ENCODE peak calls at places on chromosome 7, in six cellular contexts. One of them, this sample, is unnamed.

GRCh38 chr7:43463401-43463980 is 119.4 kb upstream of the STK17A start:
- DNase-seq in PC-9: no peak
- DNase-seq in HepG2: no peak
- DNase-seq in CD4-positive, alpha-beta memory T cell: no peak
- DNase-seq in heart left ventricle: no peak
- DNase-seq in aorta: no peak
- DNase-seq in this sample: peak; percentile 20

GRCh38 chr7:2821161-2821841 is 22.8 kb downstream of the GNA12 start:
- DNase-seq in CD4-positive, alpha-beta memory T cell: no peak
- DNase-seq in heart left ventricle: no peak
- DNase-seq in HepG2: no peak
- DNase-seq in aorta: no peak
- DNase-seq in PC-9: peak; percentile 86
- DNase-seq in this sample: peak; percentile 81

GRCh38 chr7:129902788-129903422 is 49.9 kb downstream of the UBE2H start:
- DNase-seq in aorta: no peak
- DNase-seq in heart left ventricle: no peak
- DNase-seq in HepG2: no peak
- DNase-seq in CD4-positive, alpha-beta memory T cell: no peak
- DNase-seq in PC-9: no peak
- DNase-seq in this sample: no peak

GRCh38 chr7:30979027-30979426 is 15.3 kb downstream of the GHRHR start:
- DNase-seq in CD4-positive, alpha-beta memory T cell: no peak
- DNase-seq in HepG2: no peak
- DNase-seq in aorta: peak; percentile 73
- DNase-seq in PC-9: no peak
- DNase-seq in heart left ventricle: no peak
- DNase-seq in this sample: no peak

GRCh38 chr7:155205368-155206285 is 92.1 kb upstream of the INSIG1 start:
- DNase-seq in PC-9: peak; percentile 99
- DNase-seq in HepG2: no peak
- DNase-seq in aorta: peak; percentile 90
- DNase-seq in CD4-positive, alpha-beta memory T cell: peak; percentile 89
- DNase-seq in heart left ventricle: peak; percentile 88
- DNase-seq in this sample: peak; percentile 98

GRCh38 chr7:78226059-78226658 is 427.6 kb downstream of the PHTF2 start:
- DNase-seq in heart left ventricle: peak; percentile 29
- DNase-seq in aorta: peak; percentile 83
- DNase-seq in PC-9: no peak
- DNase-seq in CD4-positive, alpha-beta memory T cell: no peak
- DNase-seq in HepG2: peak; percentile 16
- DNase-seq in this sample: no peak

GRCh38 chr7:77843194-77843593 is 44.6 kb downstream of the PHTF2 start:
- DNase-seq in heart left ventricle: no peak
- DNase-seq in aorta: no peak
- DNase-seq in PC-9: no peak
- DNase-seq in HepG2: no peak
- DNase-seq in CD4-positive, alpha-beta memory T cell: no peak
- DNase-seq in this sample: no peak

GRCh38 chr7:140640727-140641531 is at the start of gene DENND2A:
- DNase-seq in CD4-positive, alpha-beta memory T cell: no peak
- DNase-seq in heart left ventricle: peak; percentile 87
- DNase-seq in HepG2: no peak
- DNase-seq in aorta: peak; percentile 87
- DNase-seq in PC-9: peak; percentile 49
- DNase-seq in this sample: no peak

GRCh38 chr7:127887096-127887495 is 144.1 kb downstream of the LRRC4 start:
- DNase-seq in PC-9: no peak
- DNase-seq in CD4-positive, alpha-beta memory T cell: no peak
- DNase-seq in aorta: no peak
- DNase-seq in heart left ventricle: no peak
- DNase-seq in HepG2: no peak
- DNase-seq in this sample: no peak

GRCh38 chr7:123537026-123537642 is 2.7 kb upstream of the IQUB start:
- DNase-seq in aorta: no peak
- DNase-seq in PC-9: peak; percentile 48
- DNase-seq in CD4-positive, alpha-beta memory T cell: peak; percentile 41
- DNase-seq in heart left ventricle: no peak
- DNase-seq in HepG2: peak; percentile 13
- DNase-seq in this sample: no peak

GRCh38 chr7:138865843-138866242 is 67.8 kb upstream of the ATP6V0A4 start:
- DNase-seq in PC-9: no peak
- DNase-seq in heart left ventricle: no peak
- DNase-seq in aorta: no peak
- DNase-seq in CD4-positive, alpha-beta memory T cell: peak; percentile 42
- DNase-seq in HepG2: no peak
- DNase-seq in this sample: no peak

GRCh38 chr7:44461387-44461786 is 29.1 kb downstream of the NUDCD3 start:
- DNase-seq in PC-9: no peak
- DNase-seq in HepG2: no peak
- DNase-seq in CD4-positive, alpha-beta memory T cell: peak; percentile 12
- DNase-seq in heart left ventricle: no peak
- DNase-seq in aorta: no peak
- DNase-seq in this sample: no peak

GRCh38 chr7:158904599-158904998 is 48.2 kb downstream of the DYNC2I1 start:
- DNase-seq in HepG2: no peak
- DNase-seq in CD4-positive, alpha-beta memory T cell: no peak
- DNase-seq in PC-9: no peak
- DNase-seq in heart left ventricle: no peak
- DNase-seq in aorta: no peak
- DNase-seq in this sample: no peak

GRCh38 chr7:119664601-119665000 is 608.4 kb upstream of the KCND2 start:
- DNase-seq in aorta: no peak
- DNase-seq in heart left ventricle: no peak
- DNase-seq in CD4-positive, alpha-beta memory T cell: no peak
- DNase-seq in PC-9: no peak
- DNase-seq in HepG2: no peak
- DNase-seq in this sample: no peak

GRCh38 chr7:157402911-157403534 is 66.2 kb downstream of the DNAJB6 start:
- DNase-seq in PC-9: no peak
- DNase-seq in HepG2: no peak
- DNase-seq in heart left ventricle: peak; percentile 13
- DNase-seq in aorta: peak; percentile 72
- DNase-seq in CD4-positive, alpha-beta memory T cell: no peak
- DNase-seq in this sample: no peak

GRCh38 chr7:137403282-137403681 is 59.7 kb upstream of the PTN start:
- DNase-seq in heart left ventricle: no peak
- DNase-seq in HepG2: no peak
- DNase-seq in aorta: no peak
- DNase-seq in CD4-positive, alpha-beta memory T cell: no peak
- DNase-seq in PC-9: no peak
- DNase-seq in this sample: no peak

GRCh38 chr7:73541722-73542121 is 15.8 kb downstream of the BCL7B start:
- DNase-seq in PC-9: no peak
- DNase-seq in HepG2: no peak
- DNase-seq in aorta: no peak
- DNase-seq in CD4-positive, alpha-beta memory T cell: no peak
- DNase-seq in heart left ventricle: no peak
- DNase-seq in this sample: no peak

GRCh38 chr7:91875851-91876250 is 4.7 kb downstream of the MTERF1 start:
- DNase-seq in CD4-positive, alpha-beta memory T cell: no peak
- DNase-seq in HepG2: no peak
- DNase-seq in PC-9: no peak
- DNase-seq in heart left ventricle: no peak
- DNase-seq in aorta: no peak
- DNase-seq in this sample: no peak

GRCh38 chr7:139300390-139300789 is 40.7 kb upstream of the FMC1 start:
- DNase-seq in HepG2: no peak
- DNase-seq in heart left ventricle: no peak
- DNase-seq in aorta: no peak
- DNase-seq in PC-9: no peak
- DNase-seq in CD4-positive, alpha-beta memory T cell: no peak
- DNase-seq in this sample: no peak

GRCh38 chr7:131039355-131039762 is 288.3 kb upstream of the MKLN1 start:
- DNase-seq in heart left ventricle: no peak
- DNase-seq in CD4-positive, alpha-beta memory T cell: no peak
- DNase-seq in aorta: no peak
- DNase-seq in PC-9: no peak
- DNase-seq in HepG2: no peak
- DNase-seq in this sample: no peak

GRCh38 chr7:8184241-8184640 is 77.7 kb downstream of the ICA1 start:
- DNase-seq in heart left ventricle: no peak
- DNase-seq in HepG2: no peak
- DNase-seq in PC-9: no peak
- DNase-seq in aorta: no peak
- DNase-seq in CD4-positive, alpha-beta memory T cell: no peak
- DNase-seq in this sample: no peak

GRCh38 chr7:32892521-32893224 is 1.1 kb upstream of the KBTBD2 start:
- DNase-seq in PC-9: peak; percentile 79
- DNase-seq in heart left ventricle: peak; percentile 59
- DNase-seq in aorta: peak; percentile 80
- DNase-seq in CD4-positive, alpha-beta memory T cell: peak; percentile 57
- DNase-seq in HepG2: no peak
- DNase-seq in this sample: peak; percentile 24

GRCh38 chr7:45689011-45689796 is 115.0 kb downstream of the ADCY1 start:
- DNase-seq in HepG2: peak; percentile 24
- DNase-seq in PC-9: no peak
- DNase-seq in aorta: no peak
- DNase-seq in heart left ventricle: no peak
- DNase-seq in CD4-positive, alpha-beta memory T cell: no peak
- DNase-seq in this sample: no peak

GRCh38 chr7:144713850-144714249 is 122.0 kb downstream of the TPK1 start:
- DNase-seq in heart left ventricle: no peak
- DNase-seq in aorta: no peak
- DNase-seq in PC-9: no peak
- DNase-seq in CD4-positive, alpha-beta memory T cell: no peak
- DNase-seq in HepG2: no peak
- DNase-seq in this sample: no peak

GRCh38 chr7:149625339-149625946 is 127.8 kb upstream of the ZNF746 start:
- DNase-seq in PC-9: no peak
- DNase-seq in HepG2: peak; percentile 40
- DNase-seq in CD4-positive, alpha-beta memory T cell: peak; percentile 48
- DNase-seq in heart left ventricle: peak; percentile 76
- DNase-seq in aorta: peak; percentile 84
- DNase-seq in this sample: no peak

GRCh38 chr7:52355059-52355458 is 680.4 kb upstream of the POM121L12 start:
- DNase-seq in CD4-positive, alpha-beta memory T cell: no peak
- DNase-seq in heart left ventricle: no peak
- DNase-seq in HepG2: no peak
- DNase-seq in aorta: no peak
- DNase-seq in PC-9: no peak
- DNase-seq in this sample: no peak

GRCh38 chr7:761101-761500 is 34.0 kb upstream of the PRKAR1B start:
- DNase-seq in aorta: peak; percentile 47
- DNase-seq in HepG2: no peak
- DNase-seq in heart left ventricle: no peak
- DNase-seq in PC-9: no peak
- DNase-seq in CD4-positive, alpha-beta memory T cell: no peak
- DNase-seq in this sample: no peak

GRCh38 chr7:116726149-116726548 is 54.2 kb downstream of the MET start:
- DNase-seq in aorta: no peak
- DNase-seq in CD4-positive, alpha-beta memory T cell: no peak
- DNase-seq in heart left ventricle: no peak
- DNase-seq in PC-9: no peak
- DNase-seq in HepG2: no peak
- DNase-seq in this sample: no peak

GRCh38 chr7:116724560-116725231 is 52.7 kb downstream of the MET start:
- DNase-seq in heart left ventricle: no peak
- DNase-seq in PC-9: no peak
- DNase-seq in aorta: no peak
- DNase-seq in CD4-positive, alpha-beta memory T cell: no peak
- DNase-seq in HepG2: no peak
- DNase-seq in this sample: no peak

GRCh38 chr7:116728413-116728812 is 56.4 kb downstream of the MET start:
- DNase-seq in aorta: no peak
- DNase-seq in CD4-positive, alpha-beta memory T cell: no peak
- DNase-seq in heart left ventricle: no peak
- DNase-seq in HepG2: no peak
- DNase-seq in PC-9: no peak
- DNase-seq in this sample: no peak

GRCh38 chr7:116727432-116728009 is 55.5 kb downstream of the MET start:
- DNase-seq in CD4-positive, alpha-beta memory T cell: no peak
- DNase-seq in aorta: no peak
- DNase-seq in HepG2: no peak
- DNase-seq in heart left ventricle: no peak
- DNase-seq in PC-9: peak; percentile 49
- DNase-seq in this sample: no peak

GRCh38 chr7:116726713-116727431 is 54.9 kb downstream of the MET start:
- DNase-seq in aorta: no peak
- DNase-seq in HepG2: no peak
- DNase-seq in heart left ventricle: no peak
- DNase-seq in CD4-positive, alpha-beta memory T cell: no peak
- DNase-seq in PC-9: no peak
- DNase-seq in this sample: no peak
- H3K27ac ChIP-seq in aorta: no peak overlapping the region
- H3K27ac ChIP-seq in HepG2: no peak overlapping the region
- H3K27ac ChIP-seq in heart left ventricle: no peak overlapping the region
- H3K27ac ChIP-seq in CD4-positive, alpha-beta memory T cell: no peak overlapping the region
- H3K27ac ChIP-seq in PC-9: no peak overlapping the region
- H3K27ac ChIP-seq in this sample: peak overlapping the region; percentile 15

GRCh38 chr7:41808541-41808940 is 105.7 kb upstream of the INHBA start:
- DNase-seq in aorta: no peak
- DNase-seq in HepG2: no peak
- DNase-seq in PC-9: no peak
- DNase-seq in heart left ventricle: no peak
- DNase-seq in CD4-positive, alpha-beta memory T cell: no peak
- DNase-seq in this sample: no peak

GRCh38 chr7:41809081-41809480 is 106.2 kb upstream of the INHBA start:
- DNase-seq in HepG2: no peak
- DNase-seq in aorta: no peak
- DNase-seq in CD4-positive, alpha-beta memory T cell: no peak
- DNase-seq in heart left ventricle: no peak
- DNase-seq in PC-9: no peak
- DNase-seq in this sample: no peak

GRCh38 chr7:41803569-41803968 is 100.7 kb upstream of the INHBA start:
- DNase-seq in aorta: no peak
- DNase-seq in heart left ventricle: no peak
- DNase-seq in HepG2: no peak
- DNase-seq in CD4-positive, alpha-beta memory T cell: no peak
- DNase-seq in PC-9: no peak
- DNase-seq in this sample: no peak
- H3K27ac ChIP-seq in aorta: no peak overlapping the region
- H3K27ac ChIP-seq in heart left ventricle: no peak overlapping the region
- H3K27ac ChIP-seq in HepG2: no peak overlapping the region
- H3K27ac ChIP-seq in CD4-positive, alpha-beta memory T cell: no peak overlapping the region
- H3K27ac ChIP-seq in PC-9: no peak overlapping the region
- H3K27ac ChIP-seq in this sample: no peak overlapping the region

DNA sequence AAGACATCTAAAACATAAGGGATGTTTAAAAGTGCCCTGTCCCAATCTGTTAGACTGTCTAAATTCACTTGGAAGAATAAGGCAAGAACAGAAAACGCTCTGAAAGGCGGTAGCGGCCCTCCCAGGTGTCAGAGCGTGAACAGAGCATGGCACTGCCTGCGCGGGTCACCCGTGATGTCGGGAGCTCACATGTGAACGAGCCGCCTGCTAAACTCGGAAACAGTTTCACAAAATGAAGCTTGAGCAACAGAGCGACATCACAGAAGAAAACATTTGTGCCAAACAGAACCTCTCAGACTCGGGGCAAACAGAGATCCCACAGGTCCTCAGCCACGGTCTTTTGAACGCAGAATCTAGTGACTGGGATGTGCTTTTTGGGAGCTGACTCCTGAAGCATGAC is 12.8 kb downstream of the BRI3 start:
- DNase-seq in aorta: no peak
- DNase-seq in CD4-positive, alpha-beta memory T cell: no peak
- DNase-seq in PC-9: no peak
- DNase-seq in heart left ventricle: no peak
- DNase-seq in HepG2: no peak
- DNase-seq in this sample: no peak
- H3K27ac ChIP-seq in aorta: no peak overlapping the region
- H3K27ac ChIP-seq in CD4-positive, alpha-beta memory T cell: no peak overlapping the region
- H3K27ac ChIP-seq in PC-9: no peak overlapping the region
- H3K27ac ChIP-seq in heart left ventricle: no peak overlapping the region
- H3K27ac ChIP-seq in HepG2: no peak overlapping the region
- H3K27ac ChIP-seq in this sample: peak overlapping the region; percentile 32

GRCh38 chr7:113629244-113629643 is 289.6 kb downstream of the PPP1R3A start:
- DNase-seq in aorta: no peak
- DNase-seq in PC-9: no peak
- DNase-seq in HepG2: no peak
- DNase-seq in heart left ventricle: no peak
- DNase-seq in CD4-positive, alpha-beta memory T cell: no peak
- DNase-seq in this sample: peak; percentile 20
- H3K27ac ChIP-seq in aorta: no peak overlapping the region
- H3K27ac ChIP-seq in PC-9: no peak overlapping the region
- H3K27ac ChIP-seq in HepG2: no peak overlapping the region
- H3K27ac ChIP-seq in heart left ventricle: no peak overlapping the region
- H3K27ac ChIP-seq in CD4-positive, alpha-beta memory T cell: no peak overlapping the region
- H3K27ac ChIP-seq in this sample: peak overlapping the region; percentile 46